ENCODE peak calls at places on chromosomes 6 and 20, in nine cellular contexts. T is progenitor cell of endocrine pancreas, L is colonic mucosa, E is osteocyte, X is left ventricle myocardium inferior, W is ureter, Q is mesothelial cell of epicardium, O is SK-N-DZ, R is H9. S is an unnamed sample.

GRCh38 chr6:160041608-160042007 is 72.7 kb downstream of the IGF2R start:
- DNase-seq in R (no peak), T (no peak), Q (no peak), X (peak), O (no peak), W (peak), E (no peak), L (no peak), S (no peak)

GRCh38 chr6:37317312-37318038 is 36.3 kb upstream of the RNF8 start:
- DNase-seq in W (no peak), T (no peak), R (no peak), L (no peak), E (no peak), X (no peak), Q (no peak), O (no peak), S (no peak)

GRCh38 chr6:170179925-170180324 is 111.0 kb downstream of the DLL1 start:
- DNase-seq in O (no peak), E (peak), L (no peak), T (no peak), R (no peak), X (no peak), Q (no peak), W (no peak), S (peak)

GRCh38 chr6:119035459-119035858 is 43.0 kb downstream of the FAM184A start:
- DNase-seq in L (no peak), O (no peak), W (no peak), R (peak), Q (no peak), X (no peak), T (no peak), E (no peak), S (no peak)

GRCh38 chr6:153084393-153084792 is 46.7 kb downstream of the RGS17 start:
- DNase-seq in R (no peak), W (no peak), O (no peak), T (no peak), Q (no peak), X (no peak), L (no peak), E (no peak), S (no peak)

GRCh38 chr6:36929607-36930006 is 24.9 kb upstream of the PI16 start:
- DNase-seq in T (no peak), L (no peak), X (no peak), R (no peak), O (no peak), E (no peak), W (no peak), Q (no peak), S (no peak)

GRCh38 chr20:61927193-61927825 is 138.4 kb downstream of the TAF4 start:
- DNase-seq in E (no peak), X (no peak), L (no peak), R (no peak), T (no peak), Q (no peak), O (no peak), W (no peak), S (no peak)

GRCh38 chr6:98894810-98895209 is 52.9 kb downstream of the FBXL4 start:
- DNase-seq in L (no peak), W (no peak), Q (no peak), R (no peak), X (no peak), E (no peak), O (no peak), T (no peak), S (no peak)

GRCh38 chr6:63734923-63735322 is 99.3 kb downstream of the PHF3 start:
- DNase-seq in O (no peak), E (no peak), W (no peak), T (no peak), L (no peak), X (no peak), Q (no peak), R (no peak), S (no peak)

GRCh38 chr20:62409935-62410741 is 3.1 kb upstream of the CABLES2 start:
- DNase-seq in X (peak), Q (peak), L (peak), O (peak), W (peak), R (peak), E (no peak), T (peak), S (no peak)

GRCh38 chr6:108083349-108083748 is 8.8 kb upstream of the OSTM1 start:
- DNase-seq in W (no peak), R (no peak), E (no peak), Q (no peak), O (no peak), X (no peak), L (no peak), T (no peak), S (no peak)

GRCh38 chr6:84066536-84066935 is 33.0 kb downstream of the MRAP2 start:
- DNase-seq in L (no peak), T (no peak), E (no peak), R (no peak), O (no peak), X (no peak), W (no peak), Q (no peak), S (no peak)

GRCh38 chr20:48051810-48052491 is 266.7 kb upstream of the SULF2 start:
- DNase-seq in R (no peak), X (no peak), L (no peak), Q (no peak), O (no peak), T (no peak), W (no peak), E (no peak), S (no peak)

GRCh38 chr6:52045033-52045432 is 42.4 kb downstream of the PKHD1 start:
- DNase-seq in T (no peak), L (no peak), X (no peak), E (no peak), O (no peak), W (no peak), R (no peak), Q (no peak), S (no peak)

GRCh38 chr6:135311446-135312200 is 130.5 kb downstream of the MYB start:
- DNase-seq in Q (no peak), X (no peak), E (no peak), W (no peak), L (no peak), R (no peak), O (no peak), T (no peak), S (no peak)

GRCh38 chr6:34152806-34153565 is 7.1 kb upstream of the GRM4 start:
- DNase-seq in X (no peak), E (no peak), R (no peak), L (no peak), O (no peak), T (no peak), Q (no peak), W (no peak), S (no peak)

GRCh38 chr6:93323630-93324029 is 95.7 kb downstream of the EPHA7 start:
- DNase-seq in W (no peak), L (no peak), T (no peak), X (no peak), R (no peak), Q (no peak), O (no peak), E (no peak), S (no peak)

GRCh38 chr6:101294051-101294638 is 99.4 kb upstream of the GRIK2 start:
- DNase-seq in L (no peak), X (no peak), E (no peak), O (no peak), W (no peak), R (no peak), T (no peak), Q (no peak), S (no peak)